ENCODE peak calls at places on chromosomes 13 and 19, in six cellular contexts. E, W, N, F, T and B are unnamed samples.

GRCh38 chr19:55400281-55401087 is 7.1 kb downstream of the UBE2S start:
- ATAC-seq in E (no peak), W (peak; percentile 62), N (no peak), F (no peak), T (peak; percentile 11), B (no peak)

GRCh38 chr19:49801966-49802661 is 11.0 kb downstream of the FUZ start:
- ATAC-seq in E (no peak), W (peak; percentile 65), N (peak; percentile 76), F (no peak), T (peak; percentile 25), B (peak; percentile 89)

GRCh38 chr19:38182536-38183210 is 41.3 kb downstream of the DPF1 start:
- ATAC-seq in E (no peak), W (no peak), N (no peak), F (no peak), T (peak; percentile 25), B (peak; percentile 32)

GRCh38 chr19:49255674-49256073 is 69.3 kb downstream of the SLC6A16 start:
- ATAC-seq in E (no peak), W (no peak), N (no peak), F (no peak), T (peak; percentile 32), B (peak; percentile 43)

GRCh38 chr13:73702419-73703071 is 431.7 kb downstream of the KLF12 start:
- ATAC-seq in E (no peak), W (no peak), N (no peak), F (peak; percentile 94), T (no peak), B (no peak)

GRCh38 chr19:44796701-44797115 is 12.2 kb upstream of the BCAM start:
- ATAC-seq in E (peak; percentile 76), W (no peak), N (no peak), F (no peak), T (no peak), B (peak; percentile 32)

GRCh38 chr13:28611654-28612131 is 47.2 kb upstream of the POMP start:
- ATAC-seq in E (no peak), W (peak; percentile 64), N (peak; percentile 57), F (no peak), T (no peak), B (no peak)

GRCh38 chr19:43777163-43777700 is 3.5 kb downstream of the KCNN4 start:
- ATAC-seq in E (no peak), W (peak; percentile 1), N (no peak), F (peak; percentile 29), T (no peak), B (no peak)

GRCh38 chr13:25762288-25762687 is 289.5 kb downstream of the SHISA2 start:
- ATAC-seq in E (no peak), W (no peak), N (no peak), F (no peak), T (no peak), B (no peak)

GRCh38 chr19:40139533-40140287 is 49.0 kb upstream of the ZNF780A start:
- ATAC-seq in E (no peak), W (peak; percentile 52), N (peak; percentile 65), F (peak; percentile 44), T (peak; percentile 59), B (no peak)

GRCh38 chr13:95360464-95361097 is 59.3 kb upstream of the ABCC4 start:
- ATAC-seq in E (no peak), W (peak; percentile 41), N (no peak), F (no peak), T (no peak), B (no peak)

GRCh38 chr13:26362261-26362660 is 108.3 kb downstream of the CDK8 start:
- ATAC-seq in E (no peak), W (no peak), N (no peak), F (no peak), T (no peak), B (no peak)

GRCh38 chr19:1276620-1277007 is 1.3 kb downstream of the FAM174C start:
- ATAC-seq in E (no peak), W (no peak), N (no peak), F (no peak), T (no peak), B (no peak)

GRCh38 chr13:97339989-97340361 is 94.0 kb upstream of the RAP2A start:
- ATAC-seq in E (no peak), W (no peak), N (no peak), F (no peak), T (no peak), B (no peak)

GRCh38 chr13:108227651-108228272 is 9.6 kb downstream of the ABHD13 start:
- ATAC-seq in E (no peak), W (peak; percentile 41), N (peak; percentile 72), F (peak; percentile 18), T (no peak), B (no peak)

GRCh38 chr13:46079770-46080169 is 25.1 kb downstream of the CPB2 start:
- ATAC-seq in E (no peak), W (no peak), N (no peak), F (peak; percentile 22), T (no peak), B (no peak)

GRCh38 chr13:50493683-50494082 is 349.8 kb downstream of the DLEU7 start:
- ATAC-seq in E (no peak), W (no peak), N (no peak), F (no peak), T (no peak), B (no peak)

GRCh38 chr13:48161530-48162179 is 66.8 kb upstream of the MED4 start:
- ATAC-seq in E (no peak), W (peak; percentile 86), N (peak; percentile 84), F (no peak), T (no peak), B (peak; percentile 51)

GRCh38 chr19:49678970-49679831 is 2.1 kb downstream of the PRMT1 start:
- ATAC-seq in E (no peak), W (no peak), N (no peak), F (no peak), T (no peak), B (no peak)

GRCh38 chr19:40639638-40639982 is 38.4 kb downstream of the LTBP4 start:
- ATAC-seq in E (no peak), W (no peak), N (no peak), F (no peak), T (no peak), B (peak; percentile 15)

GRCh38 chr19:38515906-38516305 is 82.4 kb downstream of the RYR1 start:
- ATAC-seq in E (peak; percentile 24), W (no peak), N (no peak), F (no peak), T (no peak), B (no peak)

GRCh38 chr13:75587679-75588078 is 38.1 kb downstream of the UCHL3 start:
- ATAC-seq in E (peak; percentile 82), W (no peak), N (no peak), F (peak; percentile 25), T (no peak), B (no peak)

GRCh38 chr13:30454991-30455390 is 10.7 kb downstream of the HMGB1 start:
- ATAC-seq in E (peak; percentile 71), W (peak; percentile 32), N (no peak), F (peak; percentile 8), T (peak; percentile 67), B (no peak)

GRCh38 chr19:52200044-52200443 is 10.2 kb downstream of the PPP2R1A start:
- ATAC-seq in E (no peak), W (no peak), N (peak; percentile 70), F (no peak), T (no peak), B (peak; percentile 95)

GRCh38 chr13:98144501-98145350 is 1.8 kb downstream of the FARP1 start:
- ATAC-seq in E (peak; percentile 21), W (no peak), N (no peak), F (no peak), T (no peak), B (no peak)

GRCh38 chr13:94950303-94950702 is 238.0 kb upstream of the SOX21 start:
- ATAC-seq in E (no peak), W (peak; percentile 81), N (no peak), F (no peak), T (no peak), B (no peak)

GRCh38 chr13:46173656-46174055 is 8.3 kb downstream of the LCP1 start:
- ATAC-seq in E (no peak), W (no peak), N (no peak), F (peak; percentile 50), T (no peak), B (no peak)

DNA sequence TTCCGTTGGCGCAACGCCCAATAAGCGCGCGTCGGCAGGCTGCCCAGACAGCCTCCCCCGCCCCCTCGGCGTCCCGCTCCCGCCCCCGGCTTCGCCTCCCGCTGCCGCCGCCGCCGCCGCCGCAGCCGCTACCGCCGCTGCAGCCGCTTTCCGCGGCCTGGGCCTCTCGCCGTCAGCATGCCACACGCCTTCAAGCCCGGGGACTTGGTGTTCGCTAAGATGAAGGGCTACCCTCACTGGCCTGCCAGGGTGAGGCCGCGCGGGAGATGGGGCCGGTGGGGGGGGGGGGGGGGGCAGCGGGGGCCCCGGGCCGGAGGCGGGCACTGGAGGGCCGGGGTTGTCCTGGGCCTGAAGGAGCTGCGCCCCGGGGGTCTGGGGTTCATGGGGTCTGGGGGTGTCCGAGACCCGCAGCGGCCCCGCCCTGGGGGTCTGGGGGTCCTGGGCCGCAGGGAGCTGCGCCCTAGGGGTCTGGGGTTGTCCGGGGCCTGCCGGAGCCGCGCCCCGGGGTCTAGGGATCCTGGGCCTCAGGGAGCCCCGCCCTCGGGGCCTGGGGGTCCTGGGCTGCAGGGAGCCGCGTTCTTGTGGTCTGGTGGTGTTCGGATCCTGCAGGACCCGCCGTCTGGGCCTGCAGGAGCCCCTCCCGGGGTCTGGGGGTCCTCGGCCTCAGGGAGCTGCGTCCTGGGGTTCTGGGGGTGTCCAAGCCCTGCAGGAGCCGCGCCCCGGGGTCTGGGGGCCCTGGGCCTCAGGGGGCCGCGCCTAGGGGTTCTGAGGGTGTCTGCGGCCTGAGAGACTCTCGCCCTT is at the start of gene HDGFL2:
- ATAC-seq in E (no peak), W (no peak), N (no peak), F (no peak), T (peak; percentile 9), B (no peak)
- TF ChIP-seq EP300 in E (no peak), W (no peak), N (no peak), F (no peak), T (no peak), B (no peak)

DNA sequence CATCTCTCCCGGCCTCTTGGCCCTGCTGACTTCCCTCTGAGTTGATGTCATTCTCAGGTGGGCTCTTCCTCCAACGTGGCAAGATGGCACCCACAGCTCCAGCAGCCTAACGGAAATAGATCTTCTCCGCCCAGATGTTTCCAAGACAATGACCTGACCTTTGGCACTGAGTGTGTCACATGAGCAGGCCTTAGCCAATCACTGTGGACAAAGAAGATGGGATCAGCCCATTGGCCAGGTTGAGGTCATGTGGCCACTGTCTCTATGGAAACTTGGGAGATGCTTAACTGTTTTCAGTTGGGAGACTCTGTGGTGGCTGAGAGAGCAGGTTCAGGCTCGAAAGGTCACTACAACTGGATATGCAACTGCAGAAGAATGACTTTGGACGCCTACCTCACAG is 14.9 kb downstream of the MBD3L2B start:
- ATAC-seq in E (no peak), W (peak; percentile 64), N (no peak), F (peak; percentile 41), T (no peak), B (no peak)
- H3K4me1 ChIP-seq in E (no peaks in the 10 kb centered on the region), W (no peaks in the 10 kb centered on the region), N (no peaks in the 10 kb centered on the region), F (peaks cover 13% of the 10 kb centered on the region), T (no peaks in the 10 kb centered on the region), B (no peaks in the 10 kb centered on the region)

DNA sequence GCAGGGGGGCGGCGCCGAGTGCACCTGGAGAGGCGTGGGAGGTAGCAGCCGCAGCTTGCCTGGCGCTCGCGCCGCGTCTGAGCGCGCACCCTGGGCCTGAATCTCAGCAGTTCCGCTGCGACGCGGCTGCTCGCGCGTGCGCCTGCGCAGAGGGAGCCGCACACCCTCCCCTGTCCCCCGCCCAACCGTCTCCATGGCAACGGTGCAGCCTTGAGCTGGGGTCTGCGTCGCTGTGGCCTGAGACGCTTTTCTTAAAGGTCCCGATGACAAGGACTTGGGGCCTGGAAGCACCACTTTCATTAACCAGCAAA is at the start of gene PNMA8B:
- ATAC-seq in E (no peak), W (peak; percentile 76), N (peak; percentile 57), F (no peak), T (no peak), B (no peak)
- TF ChIP-seq EP300 in E (no peak), W (no peak), N (no peak), F (no peak), T (no peak), B (no peak)

GRCh38 chr19:3338541-3339181 is 27.7 kb upstream of the NFIC start:
- ATAC-seq in E (no peak), W (no peak), N (peak; percentile 28), F (no peak), T (no peak), B (no peak)
- H3K4me1 ChIP-seq in E (peaks cover 46% of the 10 kb centered on the region), W (no peaks in the 10 kb centered on the region), N (peaks cover 59% of the 10 kb centered on the region), F (no peaks in the 10 kb centered on the region), T (peaks cover 55% of the 10 kb centered on the region), B (peaks cover 19% of the 10 kb centered on the region)